ENCODE peak calls at places on chromosomes 13 and 19, in six cellular contexts. R is mammary epithelial cell, E is tibial nerve, A is IMR-90, G is aorta, V is small intestine. Z is an unnamed sample.

GRCh38 chr13:112836940-112837339 is 132.1 kb upstream of the MCF2L start:
- DNase-seq in R (no peak), A (no peak), E (no peak), V (no peak), G (no peak), Z (no peak)

GRCh38 chr13:66859934-66860867 is 369.9 kb downstream of the PCDH9 start:
- DNase-seq in E (no peak), G (no peak), A (peak; percentile 2), V (no peak), R (no peak), Z (no peak)

GRCh38 chr19:1468274-1469199 is 10.5 kb downstream of the C19orf25 start:
- DNase-seq in E (no peak), R (peak; percentile 50), G (no peak), V (no peak), A (peak; percentile 37), Z (no peak)

GRCh38 chr19:1351324-1351947 is 32.3 kb upstream of the NDUFS7 start:
- DNase-seq in V (no peak), A (no peak), R (no peak), E (no peak), G (no peak), Z (no peak)

GRCh38 chr19:21593934-21594844 is 88.8 kb downstream of the ZNF429 start:
- DNase-seq in V (no peak), R (no peak), G (no peak), E (peak; percentile 24), A (no peak), Z (no peak)

GRCh38 chr13:98386632-98387031 is 190.3 kb downstream of the STK24 start:
- DNase-seq in A (no peak), R (no peak), E (no peak), G (no peak), V (peak; percentile 79), Z (no peak)

GRCh38 chr19:14363203-14364097 is 17.8 kb upstream of the ADGRE5 start:
- DNase-seq in G (peak; percentile 90), A (peak; percentile 42), V (peak; percentile 51), R (peak; percentile 54), E (no peak), Z (peak; percentile 56)

GRCh38 chr13:79541426-79542049 is 60.6 kb downstream of the NDFIP2 start:
- DNase-seq in V (peak; percentile 62), G (no peak), R (peak; percentile 42), A (peak; percentile 73), E (peak; percentile 57), Z (no peak)

GRCh38 chr13:108225440-108225839 is 7.2 kb downstream of the ABHD13 start:
- DNase-seq in A (no peak), G (no peak), E (no peak), V (peak; percentile 19), R (no peak), Z (no peak)

GRCh38 chr13:102484329-102484728 is 82.5 kb upstream of the FGF14 start:
- DNase-seq in V (no peak), R (peak; percentile 17), E (no peak), G (no peak), A (peak; percentile 4), Z (no peak)

GRCh38 chr19:4660181-4660791 is 9.9 kb downstream of the MYDGF start:
- DNase-seq in E (no peak), R (no peak), V (peak; percentile 47), A (no peak), G (no peak), Z (no peak)

GRCh38 chr13:100954430-100955361 is 280.1 kb upstream of the TMTC4 start:
- DNase-seq in A (peak; percentile 4), R (no peak), E (no peak), V (no peak), G (no peak), Z (no peak)

GRCh38 chr19:23481043-23481442 is 85.8 kb upstream of the ZNF91 start:
- DNase-seq in R (peak; percentile 91), A (no peak), V (no peak), E (no peak), G (no peak), Z (no peak)

GRCh38 chr13:75715598-75716523 is 79.7 kb downstream of the LMO7 start:
- DNase-seq in E (no peak), R (peak; percentile 53), A (no peak), V (no peak), G (no peak), Z (no peak)

GRCh38 chr19:56321981-56322558 is 7.4 kb upstream of the ZSCAN5A start:
- DNase-seq in A (no peak), R (no peak), E (no peak), G (no peak), V (no peak), Z (no peak)

GRCh38 chr13:21616880-21617279 is 12.9 kb upstream of the MICU2 start:
- DNase-seq in V (peak; percentile 78), G (no peak), E (no peak), R (no peak), A (no peak), Z (no peak)

GRCh38 chr19:21210037-21210621 is 68.3 kb downstream of the ZNF431 start:
- DNase-seq in V (peak; percentile 11), R (no peak), A (no peak), G (no peak), E (no peak), Z (no peak)

GRCh38 chr13:38308736-38309135 is 40.9 kb upstream of the UFM1 start:
- DNase-seq in A (peak; percentile 63), E (no peak), R (peak; percentile 98), G (no peak), V (no peak), Z (no peak)

GRCh38 chr19:30754162-30754561 is 382.0 kb downstream of the ZNF536 start:
- DNase-seq in R (no peak), V (no peak), E (no peak), G (no peak), A (no peak), Z (no peak)

GRCh38 chr19:55118401-55118991 is 1.1 kb upstream of the PPP1R12C start:
- DNase-seq in G (peak; percentile 79), R (no peak), E (peak; percentile 41), A (no peak), V (peak; percentile 56), Z (no peak)

GRCh38 chr19:10271543-10272086 is 695 bp downstream of the ICAM1 start:
- DNase-seq in R (no peak), G (no peak), E (no peak), A (peak; percentile 56), V (no peak), Z (no peak)

GRCh38 chr19:33638167-33639033 is 16.6 kb downstream of the CHST8 start:
- DNase-seq in V (no peak), A (no peak), E (no peak), R (no peak), G (no peak), Z (no peak)

GRCh38 chr13:41470187-41470586 is 12.8 kb downstream of the RGCC start:
- DNase-seq in E (no peak), G (no peak), A (no peak), V (no peak), R (no peak), Z (no peak)

GRCh38 chr19:53467503-53468262 is at the start of gene ZNF813:
- DNase-seq in G (peak; percentile 98), V (peak; percentile 91), A (peak; percentile 76), R (peak; percentile 71), E (peak; percentile 97), Z (peak; percentile 95)

DNA sequence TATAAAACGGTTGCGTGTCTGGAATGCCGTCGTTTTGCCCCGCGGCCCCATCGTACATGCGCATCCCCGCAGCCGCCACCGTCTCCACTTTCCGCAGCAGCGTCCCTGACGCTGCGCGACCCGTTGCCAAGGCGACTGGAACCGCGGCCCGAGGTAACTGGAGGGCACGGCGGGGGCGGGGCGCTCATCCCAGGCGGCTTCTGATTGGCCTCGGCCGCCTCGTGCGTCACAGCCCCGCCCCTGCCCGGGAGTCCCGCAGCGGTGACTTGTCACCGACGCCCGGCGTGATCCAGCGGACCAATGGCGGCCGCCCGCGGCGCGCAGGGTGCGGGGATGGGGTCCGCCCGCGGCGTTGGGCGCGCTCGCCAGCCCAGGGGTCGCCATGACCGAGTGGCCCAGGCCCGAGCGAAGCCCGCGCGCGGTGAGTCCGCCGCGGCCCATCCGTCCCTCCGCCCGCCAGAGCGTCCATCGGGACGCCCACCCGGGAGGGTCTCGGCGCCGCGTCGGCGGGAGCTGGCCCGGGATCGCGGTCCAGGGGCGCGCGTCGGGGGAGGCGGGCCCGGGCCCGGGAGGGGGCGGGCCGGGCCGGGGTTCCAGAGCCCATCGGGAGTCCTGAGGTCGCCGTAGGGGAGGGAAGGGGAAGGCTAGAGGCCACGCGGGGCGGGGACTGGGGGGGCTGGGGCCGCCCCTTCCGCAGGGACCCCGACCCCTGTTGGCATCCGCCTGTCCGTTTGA is at the start of gene ZSCAN1:
- DNase-seq in V (no peak), G (peak; percentile 83), R (peak; percentile 11), E (peak; percentile 38), A (peak; percentile 41), Z (peak; percentile 99)
- H3K4me3 ChIP-seq in V (peak within 1 kb of the TSS; percentile 10), G (no peak within 1 kb of the TSS), R (no peak within 1 kb of the TSS), E (no peak within 1 kb of the TSS), A (peak within 1 kb of the TSS; percentile 63), Z (no peak within 1 kb of the TSS)

DNA sequence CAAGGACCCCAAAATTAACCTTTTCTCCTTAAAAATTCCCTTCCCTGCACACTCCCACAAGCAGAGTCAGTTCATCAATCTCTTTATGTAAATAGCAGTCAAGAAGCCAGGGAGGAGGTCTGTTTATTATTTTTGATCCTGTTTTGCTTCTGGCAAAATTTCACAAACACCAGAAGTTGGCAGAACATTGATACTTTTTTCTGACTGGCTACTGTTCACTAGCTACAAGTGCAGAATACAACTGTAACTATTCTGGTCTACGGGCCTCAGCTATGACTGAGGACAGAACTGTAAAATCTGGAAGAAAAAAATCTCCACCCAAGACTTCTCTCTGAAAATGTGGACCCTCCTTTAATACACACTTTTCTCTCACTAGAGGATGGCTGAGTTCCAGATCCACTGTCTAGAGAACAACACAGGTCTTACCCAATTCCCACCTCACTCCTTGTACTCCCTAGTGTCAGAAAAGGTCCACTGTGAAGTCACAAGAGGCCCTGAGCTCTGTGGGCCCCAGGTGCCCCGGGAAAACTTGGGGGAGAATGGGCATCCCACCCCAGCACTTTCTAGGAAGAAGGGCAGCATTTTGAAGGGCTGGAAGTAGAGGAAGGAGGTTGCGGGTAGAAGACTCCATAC is 14.5 kb downstream of the STARD13 start:
- DNase-seq in V (no peak), A (peak; percentile 49), R (no peak), G (no peak), E (no peak), Z (no peak)
- H3K4me1 ChIP-seq in V (no peaks in the 10 kb centered on the region), A (peaks cover 34% of the 10 kb centered on the region), R (peaks cover 19% of the 10 kb centered on the region), G (no peaks in the 10 kb centered on the region), E (peaks cover 68% of the 10 kb centered on the region), Z (peaks cover 52% of the 10 kb centered on the region)

DNA sequence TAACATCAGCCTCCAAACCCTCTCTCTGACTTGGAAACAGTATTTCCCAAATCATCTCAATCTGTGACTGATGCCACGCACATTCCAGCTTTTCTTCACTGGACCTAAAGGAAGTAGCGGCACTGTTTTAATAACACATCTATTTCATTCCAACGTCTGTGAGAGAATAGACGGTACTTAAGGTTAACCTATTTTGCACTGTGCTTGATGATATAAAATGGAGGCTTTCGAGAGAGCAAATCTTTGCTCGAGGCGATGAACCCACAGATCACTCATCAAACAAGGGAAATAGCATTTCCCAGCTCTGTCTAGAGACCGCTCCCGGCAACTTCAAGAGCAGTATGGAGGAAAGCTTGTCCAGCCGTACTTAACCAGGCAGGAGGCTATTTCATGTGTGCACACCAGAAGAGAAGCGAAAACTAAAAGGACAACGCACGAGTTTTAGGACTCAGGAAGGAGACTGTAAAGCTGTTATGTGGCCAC is 2.9 kb downstream of the UBL3 start:
- DNase-seq in A (peak; percentile 64), E (peak; percentile 14), R (peak; percentile 62), G (no peak), V (peak; percentile 51), Z (peak; percentile 39)
- H3K4me3 ChIP-seq in A (peak overlapping the region; percentile 82), E (peak overlapping the region; percentile 62), R (peak overlapping the region; percentile 46), G (peak overlapping the region; percentile 85), V (peak overlapping the region; percentile 37), Z (peak overlapping the region; percentile 11)

DNA sequence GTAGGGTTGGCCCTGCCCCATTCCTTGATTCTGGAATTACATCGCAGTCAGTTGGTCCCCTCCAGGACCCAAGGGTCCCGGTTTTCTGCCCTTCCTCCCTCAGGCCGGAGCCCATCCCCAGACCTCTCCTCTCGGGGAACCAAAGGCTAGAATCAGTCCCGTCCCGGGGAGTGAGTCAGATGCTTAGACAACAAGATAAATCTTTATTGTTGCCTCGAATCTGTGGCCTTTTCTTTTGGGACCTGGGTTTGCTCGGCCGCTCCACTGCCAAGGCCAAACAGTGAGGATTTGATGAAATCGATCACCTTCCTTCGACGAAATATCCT is 258 bp upstream of the RASIP1 start:
- DNase-seq in E (no peak), R (no peak), G (no peak), A (no peak), V (no peak), Z (no peak)
- H3K4me1 ChIP-seq in E (peaks cover 18% of the 10 kb centered on the region), R (peaks cover 6% of the 10 kb centered on the region), G (no peaks in the 10 kb centered on the region), A (peaks cover 5% of the 10 kb centered on the region), V (no peaks in the 10 kb centered on the region), Z (peaks cover 20% of the 10 kb centered on the region)

Z was measured in thyroid gland.